ENCODE peak calls at places on chromosomes 16 and 17, in six cellular contexts. X, U, Q, B, H and M are unnamed samples.

GRCh38 chr17:28737770-28738679 is 5.8 kb upstream of the TRAF4 start:
- DNase-seq in U (no peak), X (no peak), H (no peak), B (no peak), Q (no peak), M (no peak)

GRCh38 chr16:54285414-54286066 is 1.0 kb downstream of the IRX3 start:
- DNase-seq in U (no peak), B (peak), X (no peak), Q (peak), H (peak), M (no peak)

GRCh38 chr17:8687732-8688131 is 56.9 kb downstream of the CCDC42 start:
- DNase-seq in B (no peak), Q (peak), H (no peak), X (no peak), U (no peak), M (no peak)

GRCh38 chr16:10613771-10614485 is 33.5 kb upstream of the EMP2 start:
- DNase-seq in H (no peak), B (no peak), U (no peak), Q (no peak), X (no peak), M (no peak)

GRCh38 chr17:64174686-64175456 is 44.9 kb upstream of the ERN1 start:
- DNase-seq in B (no peak), U (no peak), Q (peak), H (peak), X (peak), M (no peak)

GRCh38 chr17:41769346-41769862 is 17.1 kb downstream of the JUP start:
- DNase-seq in B (no peak), H (no peak), U (no peak), X (no peak), Q (no peak), M (no peak)

GRCh38 chr17:17708301-17708700 is 27.0 kb downstream of the RAI1 start:
- DNase-seq in U (no peak), Q (no peak), B (no peak), H (no peak), X (no peak), M (no peak)

GRCh38 chr16:12754824-12755543 is 48.7 kb downstream of the CPPED1 start:
- DNase-seq in Q (peak), U (no peak), X (no peak), H (peak), B (no peak), M (no peak)

GRCh38 chr16:7888421-7888820 is 555.8 kb downstream of the RBFOX1 start:
- DNase-seq in Q (no peak), H (no peak), U (peak), B (no peak), X (no peak), M (no peak)

GRCh38 chr17:71441098-71441497 is 679.7 kb upstream of the SOX9 start:
- DNase-seq in H (peak), B (peak), X (peak), Q (peak), U (no peak), M (no peak)

GRCh38 chr17:8621585-8621984 is 8.9 kb downstream of the MYH10 start:
- DNase-seq in B (peak), U (no peak), H (peak), Q (peak), X (peak), M (no peak)

GRCh38 chr16:88192601-88193000 is 190.2 kb upstream of the ZNF469 start:
- DNase-seq in U (no peak), X (no peak), Q (no peak), H (no peak), B (no peak), M (no peak)

GRCh38 chr16:51759329-51759728 is 608.3 kb upstream of the SALL1 start:
- DNase-seq in X (no peak), H (no peak), Q (no peak), U (no peak), B (no peak), M (no peak)

GRCh38 chr17:38851434-38851833 is 2.1 kb downstream of the RPL23 start:
- DNase-seq in X (no peak), Q (peak), H (no peak), U (no peak), B (no peak), M (no peak)

GRCh38 chr17:284676-285355 is 67.8 kb downstream of the RPH3AL start:
- DNase-seq in U (no peak), B (no peak), X (no peak), Q (no peak), H (no peak), M (no peak)

GRCh38 chr16:48385272-48385953 is at the start of gene SIAH1:
- DNase-seq in X (peak), Q (peak), U (peak), H (peak), B (peak), M (no peak)

GRCh38 chr17:68290268-68290954 is 516 bp downstream of the SLC16A6 start:
- DNase-seq in Q (peak), U (peak), X (no peak), H (no peak), B (no peak), M (no peak)

GRCh38 chr17:58513391-58513912 is 986 bp downstream of the MTMR4 start:
- DNase-seq in Q (no peak), U (peak), X (no peak), H (no peak), B (no peak), M (no peak)

GRCh38 chr16:53266156-53266555 is 168.1 kb upstream of the RBL2 start:
- DNase-seq in B (no peak), Q (no peak), U (no peak), X (no peak), H (no peak), M (no peak)

GRCh38 chr16:8887438-8887765 is 5.3 kb downstream of the LITAFD start:
- DNase-seq in X (no peak), H (no peak), Q (no peak), B (no peak), U (no peak), M (no peak)

GRCh38 chr17:65558683-65559311 is 2.7 kb downstream of the AXIN2 start:
- DNase-seq in Q (no peak), X (no peak), B (no peak), H (no peak), U (no peak), M (no peak)

GRCh38 chr16:28575446-28576109 is 21.3 kb downstream of the SULT1A2 start:
- DNase-seq in Q (no peak), B (no peak), H (no peak), U (no peak), X (no peak), M (no peak)

GRCh38 chr17:41777579-41778188 is 8.8 kb downstream of the JUP start:
- DNase-seq in Q (peak), B (peak), X (peak), U (peak), H (peak), M (no peak)

GRCh38 chr17:31444026-31444425 is 52.6 kb downstream of the RAB11FIP4 start:
- DNase-seq in B (no peak), U (no peak), H (peak), Q (peak), X (peak), M (no peak)

GRCh38 chr17:6099492-6099891 is 29.3 kb downstream of the WSCD1 start:
- DNase-seq in H (no peak), U (no peak), X (no peak), Q (no peak), B (no peak), M (no peak)

GRCh38 chr17:79065105-79065670 is 9.4 kb upstream of the ENGASE start:
- DNase-seq in X (peak), B (no peak), H (peak), Q (peak), U (peak), M (no peak)

GRCh38 chr16:7086842-7087616 is 245.6 kb upstream of the RBFOX1 start:
- DNase-seq in X (no peak), B (no peak), Q (no peak), U (peak), H (no peak), M (no peak)

GRCh38 chr17:71024172-71024571 is 854.8 kb downstream of the KCNJ2 start:
- DNase-seq in U (no peak), B (peak), H (no peak), X (peak), Q (no peak), M (no peak)

GRCh38 chr17:47702391-47702995 is 8.5 kb downstream of the TBKBP1 start:
- DNase-seq in U (no peak), B (no peak), Q (no peak), X (no peak), H (no peak), M (no peak)

GRCh38 chr17:32936894-32937500 is 9.0 kb downstream of the TMEM98 start:
- DNase-seq in U (peak), Q (peak), X (peak), B (peak), H (peak), M (peak)

GRCh38 chr16:69928856-69929400 is 22.2 kb upstream of the CLEC18A start:
- DNase-seq in Q (no peak), U (no peak), X (no peak), H (no peak), B (no peak), M (no peak)

GRCh38 chr16:55169780-55170179 is 154.2 kb upstream of the IRX6 start:
- DNase-seq in U (no peak), H (no peak), B (no peak), Q (no peak), X (no peak), M (no peak)

GRCh38 chr16:80591071-80591935 is 50.5 kb downstream of the DYNLRB2 start:
- DNase-seq in H (no peak), U (no peak), X (no peak), B (no peak), Q (no peak), M (no peak)

GRCh38 chr16:2296662-2297505 is 29.0 kb upstream of the RNPS1 start:
- DNase-seq in U (no peak), B (peak), X (no peak), Q (peak), H (peak), M (no peak)

DNA sequence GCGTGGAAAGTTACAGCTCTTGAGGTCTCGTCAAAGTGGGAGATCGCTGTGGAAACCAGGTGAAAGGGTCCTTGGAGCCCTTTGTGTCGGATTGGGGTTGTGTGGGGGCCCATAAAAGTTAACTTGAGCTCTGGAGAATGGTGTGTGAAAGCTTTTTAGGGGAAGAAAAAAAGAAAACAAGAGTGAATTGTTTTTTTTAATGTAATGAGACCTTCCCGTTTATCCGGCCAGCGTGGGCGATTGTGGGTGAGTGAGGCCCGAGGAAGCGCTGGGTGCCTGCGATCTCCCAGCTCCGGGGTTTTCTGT is 150.6 kb downstream of the MSI2 start:
- DNase-seq in H (no peak), X (no peak), B (no peak), Q (no peak), U (no peak), M (no peak)
- H3K4me3 ChIP-seq in H (no peak), X (no peak), B (no peak), Q (no peak), U (no peak), M (no peak)

DNA sequence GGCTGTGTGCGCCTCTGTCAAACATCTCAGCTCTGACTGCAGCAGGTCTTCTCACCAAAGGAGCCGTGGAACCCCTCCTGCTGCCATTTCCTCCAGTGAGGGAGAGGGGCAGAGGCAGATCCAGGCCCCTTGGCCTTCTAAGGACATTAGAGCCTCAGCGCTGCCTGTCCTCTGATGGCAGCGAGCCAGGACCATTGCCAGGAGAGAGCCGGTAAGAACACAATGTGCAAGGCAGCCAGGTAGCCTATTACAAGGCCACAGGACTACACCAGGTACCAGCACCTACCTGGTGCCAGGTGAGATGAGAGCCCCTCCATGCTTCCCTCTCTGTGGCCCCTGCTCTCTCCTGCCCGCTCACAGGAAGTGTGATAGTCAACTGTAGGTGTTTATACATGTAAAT is 11.0 kb downstream of the LRRC75A start:
- DNase-seq in B (no peak), H (no peak), X (no peak), Q (no peak), U (no peak), M (no peak)
- H3K4me3 ChIP-seq in B (no peak), H (no peak), X (no peak), Q (no peak), U (no peak), M (no peak)

DNA sequence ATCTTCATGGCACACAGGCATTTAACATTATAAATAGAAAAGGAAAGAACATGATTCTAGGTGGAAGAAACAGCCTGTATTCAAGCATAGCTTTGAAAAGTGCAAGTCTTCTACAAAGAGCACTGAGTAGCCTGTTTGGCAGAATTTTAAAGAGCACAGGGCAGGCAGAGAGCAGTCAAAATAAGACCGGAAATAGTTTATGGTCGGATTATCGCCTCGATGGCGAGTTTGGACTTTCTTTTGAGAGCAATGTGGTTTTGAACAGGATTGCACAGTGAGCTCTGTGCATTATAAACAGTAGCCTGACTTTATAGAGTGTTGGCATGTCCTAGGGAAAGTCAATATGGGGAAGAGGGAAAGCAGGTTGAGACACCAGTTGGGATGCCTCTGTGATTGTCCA is 6.2 kb upstream of the TMEM100 start:
- DNase-seq in Q (no peak), U (no peak), B (no peak), H (no peak), X (no peak), M (no peak)
- H3K4me3 ChIP-seq in Q (no peak), U (no peak), B (no peak), H (no peak), X (no peak), M (no peak)

GRCh38 chr16:50745940-50746339 is 4.1 kb downstream of the CYLD start:
- DNase-seq in H (no peak), B (no peak), X (no peak), U (no peak), Q (no peak), M (no peak)

GRCh38 chr16:50747206-50747956 is 5.5 kb downstream of the CYLD start:
- DNase-seq in X (no peak), B (no peak), Q (peak), H (peak), U (no peak), M (no peak)

GRCh38 chr16:50743575-50744225 is 1.8 kb downstream of the CYLD start:
- DNase-seq in U (no peak), B (no peak), X (no peak), Q (peak), H (no peak), M (no peak)

GRCh38 chr16:50742521-50743150 is 750 bp downstream of the CYLD start:
- DNase-seq in U (no peak), H (peak), Q (peak), X (peak), B (no peak), M (no peak)

DNA sequence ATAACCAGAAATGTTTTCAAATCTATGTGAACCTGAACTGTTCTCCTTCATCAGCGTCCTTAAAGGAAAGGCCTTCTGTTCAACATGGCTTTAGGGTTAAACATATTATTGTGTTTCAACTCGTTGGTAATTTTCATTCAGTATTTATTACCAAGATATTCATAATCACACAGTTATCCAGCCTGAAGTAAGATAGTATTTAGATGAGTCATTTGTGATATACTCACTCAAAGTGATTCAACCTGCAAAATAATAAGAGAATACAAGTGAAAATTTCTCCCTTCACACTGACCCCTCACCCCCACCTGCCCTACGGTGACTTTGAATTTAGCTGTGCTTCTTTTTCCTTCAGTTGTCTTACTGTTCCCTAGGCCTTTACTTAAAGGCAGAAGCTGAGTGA is 3.0 kb downstream of the CYLD start:
- DNase-seq in Q (peak), H (no peak), X (peak), U (no peak), B (no peak), M (no peak)
- H3K4me3 ChIP-seq in Q (no peak), H (no peak), X (no peak), U (no peak), B (no peak), M (no peak)

DNA sequence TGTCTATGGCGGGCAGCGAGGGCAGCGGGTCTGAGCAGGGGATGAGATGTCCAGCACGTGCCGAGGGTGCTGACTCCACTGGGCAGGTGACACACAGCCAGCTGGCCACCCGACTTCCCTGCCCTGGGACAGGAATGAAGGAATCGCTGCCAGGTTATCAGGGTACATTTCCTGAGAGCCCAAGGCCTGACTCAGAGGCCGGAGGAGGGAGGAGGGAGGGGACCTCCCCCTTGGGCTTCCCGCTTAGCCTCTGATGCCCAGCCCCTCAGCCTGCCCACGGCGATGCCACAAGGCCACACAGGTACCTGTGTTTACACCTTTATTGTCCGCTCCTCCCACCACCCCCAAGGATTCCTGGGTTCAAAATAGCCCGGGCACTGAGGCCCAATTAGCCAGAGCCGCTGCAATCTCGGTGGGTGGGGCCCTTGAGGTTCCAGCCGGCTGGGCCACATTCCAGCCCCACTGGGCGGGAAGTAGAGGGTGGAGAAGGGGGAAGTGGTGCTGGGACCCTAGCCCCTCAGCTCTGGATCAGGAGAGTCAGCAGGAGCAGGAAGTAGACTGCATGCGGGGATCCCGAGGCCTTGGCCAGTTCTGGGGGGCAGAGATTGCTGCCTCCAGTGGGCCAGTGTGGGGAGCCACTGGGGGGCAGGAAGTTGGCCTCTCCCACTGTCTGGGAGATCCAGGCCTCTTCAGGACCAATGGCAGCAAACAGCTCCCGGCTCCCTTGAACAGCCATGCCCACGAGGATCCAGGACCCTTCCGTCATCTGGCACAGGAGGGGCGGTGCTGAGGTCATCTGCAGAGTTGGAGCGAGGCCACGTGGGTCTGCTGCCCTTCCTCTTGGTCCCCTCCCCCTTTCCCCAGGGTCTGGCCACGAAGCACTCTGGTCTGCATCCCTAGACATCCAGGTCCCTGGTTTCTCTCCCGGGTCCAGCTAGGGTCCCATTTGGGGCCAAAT is 3.4 kb upstream of the PRSS8 start:
- DNase-seq in B (peak), X (peak), Q (peak), H (peak), U (no peak), M (peak)
- H3K4me3 ChIP-seq in B (no peak), X (no peak), Q (no peak), H (no peak), U (no peak), M (peak)

GRCh38 chr17:11209906-11210305 is 31.1 kb upstream of the SHISA6 start:
- DNase-seq in B (no peak), Q (no peak), H (no peak), U (no peak), X (no peak), M (no peak)
- H3K4me3 ChIP-seq in B (no peak), Q (no peak), H (no peak), U (no peak), X (no peak), M (no peak)

GRCh38 chr16:30009990-30010816 is 624 bp downstream of the DOC2A start:
- DNase-seq in B (no peak), X (no peak), Q (no peak), U (no peak), H (no peak), M (no peak)
- H3K4me3 ChIP-seq in B (no peak), X (no peak), Q (peak), U (peak), H (no peak), M (peak)

DNA sequence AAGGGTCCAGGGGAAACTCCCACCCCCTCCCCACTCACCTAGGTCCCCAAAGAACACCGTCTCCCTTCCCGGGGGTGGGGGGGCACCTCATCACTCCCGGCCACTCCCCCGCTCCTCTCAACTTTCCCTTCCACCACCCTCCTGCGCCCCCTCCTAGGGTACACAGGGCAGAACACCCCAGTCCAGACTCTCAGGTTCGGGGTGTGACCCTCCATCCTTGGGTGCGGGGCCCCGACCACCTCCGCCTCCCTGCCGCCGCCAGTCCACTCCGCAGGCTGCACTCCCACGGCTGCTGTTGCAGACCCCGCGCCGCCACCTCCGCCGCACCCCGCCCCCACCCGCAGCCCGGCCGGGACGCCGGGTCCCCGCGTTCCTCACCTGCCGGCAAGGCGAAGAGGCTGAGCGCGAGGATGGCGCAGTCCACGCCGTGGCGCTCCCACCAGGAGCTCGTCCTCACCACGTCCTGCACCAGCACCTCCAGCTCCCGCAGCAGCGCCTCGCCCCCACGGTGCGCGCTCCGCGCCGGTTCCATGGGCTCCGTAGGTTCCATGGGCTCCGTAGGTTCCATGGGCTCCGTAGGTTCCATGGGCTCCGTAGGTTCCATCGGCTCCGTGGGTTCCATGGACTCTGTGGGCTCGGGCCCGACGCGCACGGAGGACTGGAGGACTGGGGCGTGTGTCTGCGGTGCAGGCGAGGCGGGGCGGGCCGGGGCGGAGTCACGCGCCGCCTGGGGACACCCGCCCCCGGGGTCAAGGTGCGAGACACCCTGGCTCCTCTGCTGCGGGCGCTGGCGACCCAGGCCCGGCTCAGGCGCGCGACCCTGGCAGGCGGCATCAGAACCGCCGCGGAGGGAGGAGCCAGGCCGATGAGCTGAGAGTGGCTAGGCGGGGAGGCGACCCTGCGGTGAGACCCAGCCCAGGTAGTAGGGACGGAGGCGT is at the start of gene FADS6:
- DNase-seq in X (no peak), H (no peak), Q (peak), U (peak), B (no peak), M (no peak)
- H3K4me3 ChIP-seq in X (no peak), H (no peak), Q (peak), U (peak), B (no peak), M (peak)